ENCODE peak calls at places on chromosomes 5 and 9, in ten cellular contexts. A is A549; H is glutamatergic neuron; Q is T-helper 2 cell; E is SK-MEL-5; I is posterior vena cava; X is ecto neural progenitor cell; L is effector memory CD8-positive, alpha-beta T cell; C is nephron progenitor cell; D is GM12891. J is an unnamed sample.

GRCh38 chr5:53642006-53642405 is 81.6 kb downstream of the NDUFS4 start:
- DNase-seq in Q (no peak), D (no peak), I (no peak), E (no peak), L (no peak), X (no peak), H (no peak), A (no peak), C (no peak), J (no peak)

GRCh38 chr9:131622536-131622935 is 77.2 kb downstream of the PRRT1B start:
- DNase-seq in A (no peak), C (no peak), D (peak), E (no peak), X (no peak), L (no peak), I (no peak), H (no peak), Q (no peak), J (no peak)

GRCh38 chr5:55708732-55709131 is 3.4 kb downstream of the SLC38A9 start:
- DNase-seq in L (no peak), D (no peak), Q (no peak), C (no peak), H (no peak), I (no peak), E (no peak), X (no peak), A (no peak), J (no peak)

GRCh38 chr5:142065273-142065672 is 43.3 kb upstream of the NDFIP1 start:
- DNase-seq in C (peak), X (peak), H (peak), Q (no peak), D (no peak), E (peak), A (no peak), L (no peak), I (no peak), J (no peak)

GRCh38 chr5:103499236-103499635 is 63.4 kb downstream of the NUDT12 start:
- DNase-seq in L (no peak), X (no peak), D (no peak), Q (no peak), H (no peak), I (no peak), E (no peak), C (no peak), A (no peak), J (no peak)

GRCh38 chr5:160959804-160960203 is 107.8 kb upstream of the ATP10B start:
- DNase-seq in E (no peak), C (no peak), H (no peak), I (no peak), A (no peak), L (no peak), Q (no peak), D (no peak), X (no peak), J (no peak)

GRCh38 chr9:4923141-4923540 is 61.9 kb upstream of the JAK2 start:
- DNase-seq in L (no peak), I (no peak), Q (no peak), A (no peak), X (no peak), H (no peak), D (no peak), C (no peak), E (no peak), J (no peak)

GRCh38 chr5:158264264-158264663 is 405.3 kb upstream of the CLINT1 start:
- DNase-seq in Q (no peak), D (no peak), I (no peak), H (no peak), C (no peak), E (no peak), A (no peak), L (no peak), X (no peak), J (no peak)

GRCh38 chr9:133114451-133114885 is 6.6 kb downstream of the RALGDS start:
- DNase-seq in I (peak), X (no peak), C (no peak), D (no peak), L (no peak), Q (no peak), E (peak), H (peak), A (no peak), J (no peak)

GRCh38 chr5:108798866-108799265 is 51.2 kb downstream of the FER start:
- DNase-seq in H (no peak), L (no peak), I (no peak), E (no peak), D (no peak), C (no peak), X (no peak), Q (no peak), A (no peak), J (no peak)

GRCh38 chr5:96709152-96709821 is 47.1 kb downstream of the CAST start:
- DNase-seq in C (no peak), D (no peak), H (no peak), E (no peak), L (no peak), X (no peak), I (no peak), A (no peak), Q (no peak), J (no peak)

GRCh38 chr9:34125681-34126206 is 754 bp downstream of the DCAF12 start:
- DNase-seq in I (no peak), E (no peak), L (no peak), X (peak), A (peak), H (peak), Q (no peak), D (no peak), C (peak), J (no peak)

GRCh38 chr5:30849801-30850370 is 343.6 kb upstream of the CDH6 start:
- DNase-seq in X (no peak), I (no peak), E (no peak), L (no peak), A (peak), D (no peak), Q (no peak), H (no peak), C (peak), J (no peak)

GRCh38 chr5:148828461-148829247 is 2.2 kb downstream of the ADRB2 start:
- DNase-seq in A (no peak), H (no peak), D (no peak), L (no peak), X (no peak), Q (no peak), C (no peak), I (no peak), E (no peak), J (no peak)

GRCh38 chr9:110329676-110330235 is 7.9 kb downstream of the TXNDC8 start:
- DNase-seq in E (no peak), I (no peak), H (no peak), L (no peak), D (no peak), X (no peak), Q (no peak), A (no peak), C (no peak), J (no peak)

GRCh38 chr5:137220523-137220927 is 278.6 kb downstream of the SPOCK1 start:
- DNase-seq in L (no peak), A (peak), Q (no peak), X (no peak), D (peak), H (no peak), E (peak), I (no peak), C (no peak), J (no peak)

J was measured in naive thymus-derived CD8-positive, alpha-beta T cell.